ENCODE peak calls at places on chromosomes 16 and 17, in seven cellular contexts. J, K, A, W, E, U and X are unnamed samples.

GRCh38 chr17:3603119-3603869 is 5.9 kb downstream of the TRPV1 start:
- DNase-seq in J (no peak), K (no peak), A (no peak), W (no peak), E (no peak), U (peak; percentile 72), X (peak; percentile 50)

GRCh38 chr17:51487947-51488346 is 227.6 kb downstream of the UTP18 start:
- DNase-seq in J (peak; percentile 59), K (peak; percentile 33), A (no peak), W (no peak), E (no peak), U (no peak), X (no peak)

GRCh38 chr17:42667088-42667951 is 8.2 kb downstream of the TUBG2 start:
- DNase-seq in J (peak; percentile 14), K (no peak), A (peak; percentile 87), W (no peak), E (no peak), U (peak; percentile 78), X (peak; percentile 96)

GRCh38 chr17:59329558-59330313 is 1.7 kb upstream of the YPEL2 start:
- DNase-seq in J (peak; percentile 92), K (peak; percentile 61), A (peak; percentile 78), W (peak; percentile 40), E (peak; percentile 60), U (peak; percentile 91), X (peak; percentile 69)

GRCh38 chr17:30958187-30958586 is 12.7 kb upstream of the RNF135 start:
- DNase-seq in J (no peak), K (no peak), A (peak; percentile 33), W (no peak), E (peak; percentile 48), U (peak; percentile 12), X (no peak)

GRCh38 chr17:12510535-12510934 is 155.2 kb upstream of the MYOCD start:
- DNase-seq in J (no peak), K (no peak), A (no peak), W (no peak), E (no peak), U (peak; percentile 21), X (peak; percentile 20)

GRCh38 chr17:34781571-34782108 is 179.6 kb downstream of the CCT6B start:
- DNase-seq in J (peak; percentile 72), K (no peak), A (no peak), W (no peak), E (no peak), U (peak; percentile 30), X (no peak)

GRCh38 chr17:61467416-61468262 is 15.4 kb downstream of the TBX4 start:
- DNase-seq in J (peak; percentile 68), K (peak; percentile 79), A (peak; percentile 63), W (no peak), E (peak; percentile 49), U (peak; percentile 40), X (peak; percentile 33)

GRCh38 chr16:83296505-83296904 is 511.3 kb upstream of the HSBP1 start:
- DNase-seq in J (no peak), K (no peak), A (no peak), W (no peak), E (no peak), U (peak; percentile 23), X (no peak)

GRCh38 chr17:44607836-44608690 is 48.2 kb upstream of the MEIOC start:
- DNase-seq in J (peak; percentile 90), K (peak; percentile 71), A (no peak), W (no peak), E (no peak), U (peak; percentile 81), X (peak; percentile 77)

GRCh38 chr16:67632415-67633172 is 12.3 kb upstream of the CARMIL2 start:
- DNase-seq in J (no peak), K (no peak), A (no peak), W (no peak), E (peak; percentile 75), U (peak; percentile 28), X (no peak)

GRCh38 chr17:50177983-50178834 is 12.4 kb downstream of the SGCA start:
- DNase-seq in J (peak; percentile 84), K (peak; percentile 68), A (peak; percentile 97), W (no peak), E (peak; percentile 89), U (peak; percentile 97), X (peak; percentile 100)

GRCh38 chr16:48740964-48741363 is 131.0 kb upstream of the N4BP1 start:
- DNase-seq in J (no peak), K (no peak), A (no peak), W (no peak), E (no peak), U (no peak), X (no peak)

GRCh38 chr16:67449739-67450138 is 18.8 kb downstream of the HSD11B2 start:
- DNase-seq in J (no peak), K (no peak), A (no peak), W (no peak), E (peak; percentile 79), U (no peak), X (no peak)

GRCh38 chr17:52170963-52171572 is 12.6 kb upstream of the CA10 start:
- DNase-seq in J (peak; percentile 71), K (peak; percentile 20), A (no peak), W (no peak), E (no peak), U (no peak), X (no peak)

GRCh38 chr17:75315541-75316243 is 26.5 kb upstream of the SLC25A19 start:
- DNase-seq in J (no peak), K (no peak), A (no peak), W (no peak), E (no peak), U (peak; percentile 43), X (peak; percentile 42)

GRCh38 chr16:89981414-89981813 is 32.9 kb downstream of the DEF8 start:
- DNase-seq in J (no peak), K (no peak), A (no peak), W (no peak), E (peak; percentile 4), U (no peak), X (no peak)

GRCh38 chr17:72512649-72513556 is 392.1 kb downstream of the SOX9 start:
- DNase-seq in J (no peak), K (no peak), A (no peak), W (no peak), E (no peak), U (no peak), X (no peak)

GRCh38 chr17:6494239-6494941 is 50.1 kb downstream of the PIMREG start:
- DNase-seq in J (no peak), K (no peak), A (peak; percentile 28), W (no peak), E (no peak), U (no peak), X (no peak)